ENCODE peak calls at places on chromosome 22, in ten cellular contexts. E, Y, V, U, Z, P, J, O, B and F are unnamed samples.

GRCh38 chr22:47168900-47169800 is 406.7 kb downstream of the TBC1D22A start:
- DNase-seq in E (peak), J (peak), P (peak), Y (peak), U (no peak), V (no peak), O (peak), Z (no peak), B (peak), F (peak)

GRCh38 chr22:45154383-45154782 is 9.3 kb upstream of the NUP50 start:
- DNase-seq in O (peak), B (peak), J (no peak), E (no peak), V (no peak), Y (peak), Z (no peak), U (peak), P (no peak), F (peak)

GRCh38 chr22:19996694-19997384 is 19.8 kb downstream of the ARVCF start:
- DNase-seq in P (no peak), O (no peak), Y (no peak), J (no peak), U (no peak), E (no peak), Z (no peak), B (no peak), V (no peak), F (no peak)

GRCh38 chr22:44383652-44384562 is 71.2 kb upstream of the SHISAL1 start:
- DNase-seq in Y (no peak), P (no peak), V (no peak), Z (no peak), O (no peak), B (no peak), E (no peak), J (no peak), U (no peak), F (no peak)

GRCh38 chr22:38788016-38788415 is 5.9 kb downstream of the DNAL4 start:
- DNase-seq in Z (no peak), O (peak), E (no peak), Y (peak), B (peak), P (peak), J (no peak), V (no peak), U (no peak), F (peak)

GRCh38 chr22:46055176-46055850 is 78.4 kb upstream of the WNT7B start:
- DNase-seq in U (no peak), B (no peak), Y (peak), V (no peak), J (peak), E (peak), O (peak), Z (no peak), P (no peak), F (no peak)

GRCh38 chr22:39174498-39175120 is 22.1 kb upstream of the CBX7 start:
- DNase-seq in E (peak), B (peak), Y (peak), J (peak), O (peak), P (peak), U (no peak), V (peak), Z (no peak), F (peak)

GRCh38 chr22:35425971-35426800 is 26.2 kb downstream of the MCM5 start:
- DNase-seq in B (peak), U (no peak), J (no peak), Y (no peak), V (no peak), Z (no peak), P (peak), O (peak), E (no peak), F (no peak)

GRCh38 chr22:18987765-18988164 is 51.7 kb upstream of the PRODH start:
- DNase-seq in Y (peak), P (peak), Z (no peak), J (peak), U (no peak), V (peak), B (no peak), E (no peak), O (no peak), F (no peak)

GRCh38 chr22:24474221-24474620 is 20.9 kb upstream of the UPB1 start:
- DNase-seq in Z (no peak), V (no peak), O (peak), E (no peak), Y (peak), U (peak), J (no peak), P (no peak), B (peak), F (peak)

GRCh38 chr22:26461188-26461810 is 22.3 kb downstream of the HPS4 start:
- DNase-seq in E (no peak), O (no peak), Z (no peak), Y (peak), J (peak), B (peak), P (peak), U (no peak), V (peak), F (peak)

GRCh38 chr22:50489363-50490243 is 2.9 kb downstream of the MIOX start:
- DNase-seq in B (no peak), E (no peak), Y (no peak), P (no peak), Z (no peak), J (no peak), V (no peak), U (no peak), O (no peak), F (no peak)

GRCh38 chr22:46402505-46402904 is 67.0 kb downstream of the TRMU start:
- DNase-seq in Z (no peak), V (no peak), U (no peak), Y (no peak), B (no peak), J (no peak), O (no peak), P (no peak), E (no peak), F (no peak)

GRCh38 chr22:40541300-40541699 is 95.2 kb downstream of the MRTFA start:
- DNase-seq in Z (no peak), U (no peak), B (no peak), J (no peak), V (no peak), P (no peak), Y (no peak), E (no peak), O (no peak), F (no peak)

GRCh38 chr22:23716811-23717801 is 26.3 kb downstream of the RGL4 start:
- DNase-seq in Z (no peak), B (peak), Y (peak), E (peak), V (peak), O (peak), P (peak), U (peak), J (peak), F (peak)

GRCh38 chr22:29030016-29030617 is 31.5 kb downstream of the C22orf31 start:
- DNase-seq in U (peak), P (no peak), O (peak), V (no peak), J (no peak), E (peak), Y (peak), B (no peak), Z (no peak), F (peak)

GRCh38 chr22:29030618-29031235 is 30.9 kb downstream of the C22orf31 start:
- DNase-seq in E (peak), Y (peak), J (no peak), O (peak), B (peak), P (peak), U (peak), V (peak), Z (no peak), F (peak)

GRCh38 chr22:29032014-29032475 is 29.6 kb downstream of the C22orf31 start:
- DNase-seq in J (no peak), Z (no peak), B (no peak), Y (no peak), U (no peak), V (peak), P (no peak), E (no peak), O (no peak), F (no peak)

GRCh38 chr22:29032584-29032983 is 29.0 kb downstream of the C22orf31 start:
- DNase-seq in Y (peak), P (peak), V (no peak), Z (no peak), U (no peak), J (no peak), B (peak), E (peak), O (peak), F (peak)

GRCh38 chr22:29031236-29031982 is 30.2 kb downstream of the C22orf31 start:
- DNase-seq in J (no peak), B (peak), U (peak), Z (no peak), Y (peak), O (peak), P (peak), V (peak), E (peak), F (peak)
- TF ChIP-seq CTCF in J (no peak), B (peak), U (peak), Z (no peak), Y (peak), O (peak), P (no peak), V (peak), E (no peak), F (peak)

DNA sequence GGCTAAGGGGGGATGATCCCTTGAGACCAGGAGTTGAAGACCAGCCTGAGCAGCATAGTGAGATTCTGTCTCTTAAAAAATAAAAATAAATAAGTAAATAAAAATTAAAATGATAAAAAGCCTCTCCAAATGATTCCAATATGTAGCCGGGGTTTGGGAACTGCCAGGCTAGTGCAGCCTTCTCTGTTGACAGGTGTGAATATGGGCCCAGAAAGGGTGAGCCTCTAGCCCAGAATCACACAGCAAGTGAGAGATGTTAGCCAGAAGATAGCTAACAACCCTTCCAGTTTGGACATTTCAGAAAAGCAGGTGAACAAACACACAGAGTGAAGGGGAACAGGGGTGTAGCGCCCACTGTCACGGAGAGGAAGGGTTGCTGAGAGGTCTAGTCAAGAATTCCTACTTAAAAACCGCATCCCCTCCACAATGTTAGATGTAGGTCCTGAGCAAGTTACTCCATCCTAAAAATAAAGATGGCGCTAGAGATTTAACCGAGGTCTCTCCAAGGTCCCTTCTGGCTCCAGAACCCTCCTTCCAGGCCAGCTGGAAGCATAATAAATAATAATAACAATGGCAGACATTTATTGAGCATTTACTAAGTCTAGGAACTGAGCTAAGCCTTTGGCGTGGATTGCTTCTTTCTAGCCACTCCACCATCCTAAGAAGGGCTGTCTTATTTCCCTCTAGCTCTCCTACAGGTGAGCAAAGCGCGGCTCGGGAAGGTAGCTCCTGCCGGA is 51.6 kb downstream of the CYTH4 start:
- DNase-seq in J (no peak), Y (no peak), U (no peak), V (no peak), B (no peak), P (no peak), O (no peak), Z (no peak), E (no peak), F (no peak)
- H3K4me3 ChIP-seq in J (no peak), Y (no peak), U (no peak), V (no peak), B (no peak), P (no peak), O (no peak), Z (no peak), E (no peak), F (no peak)

GRCh38 chr22:33829549-33830280 is 90.6 kb downstream of the LARGE1 start:
- DNase-seq in B (no peak), U (no peak), V (no peak), Y (no peak), J (no peak), O (no peak), Z (no peak), P (no peak), E (no peak), F (no peak)
- TF ChIP-seq CTCF in B (no peak), U (no peak), V (no peak), Y (no peak), J (no peak), O (no peak), Z (no peak), P (no peak), E (no peak), F (no peak)

GRCh38 chr22:22410121-22410520 is 98.4 kb downstream of the ZNF280B start:
- DNase-seq in E (peak), P (no peak), Z (no peak), O (no peak), J (peak), Y (peak), B (no peak), V (no peak), U (no peak), F (no peak)
- H3K4me3 ChIP-seq in E (no peak), P (no peak), Z (no peak), O (no peak), J (no peak), Y (no peak), B (no peak), V (no peak), U (no peak), F (no peak)

DNA sequence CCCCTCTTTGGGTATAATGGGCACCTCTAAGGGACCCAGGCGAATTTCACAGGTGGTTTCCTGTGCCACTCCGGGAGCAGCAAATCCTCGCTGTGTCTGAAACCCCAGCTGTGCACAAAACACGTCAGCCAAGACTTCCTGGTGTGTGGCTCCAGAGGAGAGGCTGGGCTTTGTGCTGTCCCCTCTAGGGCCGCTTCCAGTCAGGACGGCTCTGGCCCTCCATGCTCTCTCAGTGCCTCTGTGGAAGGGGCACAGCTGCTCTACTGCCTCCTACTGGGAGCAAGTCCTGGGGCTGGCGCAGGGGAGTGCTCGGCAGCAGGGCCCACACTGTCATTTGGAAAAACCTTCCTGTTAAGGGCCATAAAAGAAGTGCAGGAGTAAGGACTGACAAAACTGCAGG is 23.7 kb upstream of the ARFGAP3 start:
- DNase-seq in J (no peak), P (no peak), V (no peak), U (no peak), Z (no peak), B (no peak), O (no peak), Y (no peak), E (no peak), F (no peak)
- TF ChIP-seq CTCF in J (no peak), P (no peak), V (peak), U (no peak), Z (no peak), B (no peak), O (peak), Y (no peak), E (no peak), F (peak)

GRCh38 chr22:42369250-42370041 is 62.8 kb downstream of the NFAM1 start:
- DNase-seq in J (peak), E (peak), U (peak), O (peak), Y (peak), Z (peak), B (peak), P (peak), V (peak), F (peak)
- H3K4me3 ChIP-seq in J (no peak), E (peak), U (peak), O (peak), Y (peak), Z (peak), B (peak), P (peak), V (peak), F (peak)